ENCODE peak calls at places on chromosome 2, in five cellular contexts. One of them, this sample, is unnamed.

GRCh38 chr2:239839306-239839705 is 185.8 kb downstream of the NDUFA10 start:
- DNase-seq in DND-41: peak; percentile 45
- DNase-seq in cardiac muscle cell: no peak
- DNase-seq in kidney: peak; percentile 10
- DNase-seq in astrocyte: no peak
- DNase-seq in this sample: no peak

GRCh38 chr2:173555833-173556232 is 201.2 kb downstream of the CDCA7 start:
- DNase-seq in kidney: no peak
- DNase-seq in cardiac muscle cell: peak; percentile 24
- DNase-seq in astrocyte: peak; percentile 22
- DNase-seq in DND-41: no peak
- DNase-seq in this sample: no peak

GRCh38 chr2:65379721-65380171 is 52.7 kb downstream of the SPRED2 start:
- DNase-seq in cardiac muscle cell: no peak
- DNase-seq in kidney: no peak
- DNase-seq in astrocyte: no peak
- DNase-seq in DND-41: no peak
- DNase-seq in this sample: no peak

GRCh38 chr2:53668624-53669026 is 99.0 kb upstream of the CHAC2 start:
- DNase-seq in kidney: no peak
- DNase-seq in cardiac muscle cell: no peak
- DNase-seq in DND-41: no peak
- DNase-seq in astrocyte: peak; percentile 17
- DNase-seq in this sample: no peak

GRCh38 chr2:217290467-217290866 is 430.6 kb upstream of the TNP1 start:
- DNase-seq in astrocyte: no peak
- DNase-seq in DND-41: no peak
- DNase-seq in kidney: no peak
- DNase-seq in cardiac muscle cell: no peak
- DNase-seq in this sample: no peak

GRCh38 chr2:167331636-167332232 is 443.5 kb downstream of the XIRP2 start:
- DNase-seq in astrocyte: no peak
- DNase-seq in kidney: peak; percentile 7
- DNase-seq in cardiac muscle cell: peak; percentile 57
- DNase-seq in DND-41: no peak
- DNase-seq in this sample: no peak

GRCh38 chr2:95159690-95160449 is at the start of gene ZNF514:
- DNase-seq in cardiac muscle cell: peak; percentile 91
- DNase-seq in astrocyte: peak; percentile 48
- DNase-seq in DND-41: peak; percentile 75
- DNase-seq in kidney: peak; percentile 91
- DNase-seq in this sample: no peak

GRCh38 chr2:61183815-61184214 is 21.8 kb downstream of the C2orf74 start:
- DNase-seq in astrocyte: no peak
- DNase-seq in kidney: no peak
- DNase-seq in DND-41: no peak
- DNase-seq in cardiac muscle cell: no peak
- DNase-seq in this sample: no peak

GRCh38 chr2:67600472-67600871 is 203.3 kb downstream of the ETAA1 start:
- DNase-seq in astrocyte: no peak
- DNase-seq in DND-41: no peak
- DNase-seq in kidney: no peak
- DNase-seq in cardiac muscle cell: no peak
- DNase-seq in this sample: no peak

GRCh38 chr2:179082697-179083096 is 32.8 kb upstream of the CCDC141 start:
- DNase-seq in astrocyte: no peak
- DNase-seq in kidney: no peak
- DNase-seq in cardiac muscle cell: no peak
- DNase-seq in DND-41: no peak
- DNase-seq in this sample: no peak

GRCh38 chr2:240920783-240921231 is 14.7 kb downstream of the CROCC2 start:
- DNase-seq in astrocyte: no peak
- DNase-seq in kidney: peak; percentile 58
- DNase-seq in DND-41: no peak
- DNase-seq in cardiac muscle cell: no peak
- DNase-seq in this sample: no peak

GRCh38 chr2:191298306-191298705 is 53.1 kb downstream of the MYO1B start:
- DNase-seq in cardiac muscle cell: no peak
- DNase-seq in astrocyte: peak; percentile 71
- DNase-seq in DND-41: no peak
- DNase-seq in kidney: no peak
- DNase-seq in this sample: no peak

GRCh38 chr2:38013158-38013752 is 62.7 kb downstream of the CYP1B1 start:
- DNase-seq in DND-41: no peak
- DNase-seq in cardiac muscle cell: no peak
- DNase-seq in kidney: no peak
- DNase-seq in astrocyte: peak; percentile 69
- DNase-seq in this sample: no peak

GRCh38 chr2:164826293-164827243 is 15.1 kb downstream of the COBLL1 start:
- DNase-seq in DND-41: peak; percentile 13
- DNase-seq in astrocyte: no peak
- DNase-seq in kidney: no peak
- DNase-seq in cardiac muscle cell: no peak
- DNase-seq in this sample: peak; percentile 93

GRCh38 chr2:47661310-47661709 is 121.6 kb upstream of the MSH6 start:
- DNase-seq in kidney: no peak
- DNase-seq in astrocyte: no peak
- DNase-seq in DND-41: no peak
- DNase-seq in cardiac muscle cell: no peak
- DNase-seq in this sample: no peak

GRCh38 chr2:176454893-176455810 is 185.9 kb downstream of the MTX2 start:
- DNase-seq in kidney: peak; percentile 87
- DNase-seq in cardiac muscle cell: peak; percentile 83
- DNase-seq in DND-41: peak; percentile 84
- DNase-seq in astrocyte: peak; percentile 19
- DNase-seq in this sample: no peak

GRCh38 chr2:231935815-231936214 is 9.6 kb upstream of the NPPC start:
- DNase-seq in DND-41: no peak
- DNase-seq in astrocyte: no peak
- DNase-seq in kidney: no peak
- DNase-seq in cardiac muscle cell: no peak
- DNase-seq in this sample: no peak

GRCh38 chr2:96760986-96761832 is 507 bp downstream of the CNNM4 start:
- DNase-seq in astrocyte: no peak
- DNase-seq in cardiac muscle cell: no peak
- DNase-seq in DND-41: no peak
- DNase-seq in kidney: peak; percentile 90
- DNase-seq in this sample: no peak

GRCh38 chr2:215299337-215299859 is 12.5 kb upstream of the ATIC start:
- DNase-seq in astrocyte: no peak
- DNase-seq in DND-41: no peak
- DNase-seq in kidney: no peak
- DNase-seq in cardiac muscle cell: peak; percentile 74
- DNase-seq in this sample: no peak

GRCh38 chr2:181036848-181037603 is 56.6 kb downstream of the UBE2E3 start:
- DNase-seq in DND-41: peak; percentile 20
- DNase-seq in kidney: no peak
- DNase-seq in cardiac muscle cell: no peak
- DNase-seq in astrocyte: peak; percentile 85
- DNase-seq in this sample: peak; percentile 75

GRCh38 chr2:17748745-17749144 is 4.9 kb downstream of the SMC6 start:
- DNase-seq in DND-41: no peak
- DNase-seq in kidney: no peak
- DNase-seq in astrocyte: no peak
- DNase-seq in cardiac muscle cell: no peak
- DNase-seq in this sample: no peak

GRCh38 chr2:231190531-231191197 is 7.8 kb upstream of the ARMC9 start:
- DNase-seq in cardiac muscle cell: no peak
- DNase-seq in kidney: peak; percentile 88
- DNase-seq in astrocyte: peak; percentile 43
- DNase-seq in DND-41: no peak
- DNase-seq in this sample: no peak

GRCh38 chr2:20522311-20522710 is 75.4 kb downstream of the RHOB start:
- DNase-seq in cardiac muscle cell: no peak
- DNase-seq in kidney: no peak
- DNase-seq in DND-41: no peak
- DNase-seq in astrocyte: no peak
- DNase-seq in this sample: no peak

GRCh38 chr2:43238176-43238575 is 11.8 kb upstream of the ZFP36L2 start:
- DNase-seq in astrocyte: peak; percentile 81
- DNase-seq in kidney: no peak
- DNase-seq in cardiac muscle cell: no peak
- DNase-seq in DND-41: no peak
- DNase-seq in this sample: no peak

GRCh38 chr2:71082402-71083252 is 14.2 kb downstream of the NAGK start:
- DNase-seq in DND-41: no peak
- DNase-seq in astrocyte: no peak
- DNase-seq in cardiac muscle cell: no peak
- DNase-seq in kidney: no peak
- DNase-seq in this sample: no peak

GRCh38 chr2:174356347-174356746 is 21.6 kb downstream of the SP9 start:
- DNase-seq in kidney: no peak
- DNase-seq in DND-41: no peak
- DNase-seq in cardiac muscle cell: no peak
- DNase-seq in astrocyte: no peak
- DNase-seq in this sample: no peak

GRCh38 chr2:170716851-170717598 is 1.9 kb downstream of the SP5 start:
- DNase-seq in astrocyte: no peak
- DNase-seq in cardiac muscle cell: peak; percentile 78
- DNase-seq in kidney: peak; percentile 75
- DNase-seq in DND-41: no peak
- DNase-seq in this sample: no peak
- H3K4me3 ChIP-seq in astrocyte: no peak overlapping the region
- H3K4me3 ChIP-seq in cardiac muscle cell: peak overlapping the region; percentile 29
- H3K4me3 ChIP-seq in kidney: peak overlapping the region; percentile 8
- H3K4me3 ChIP-seq in DND-41: no peak overlapping the region
- H3K4me3 ChIP-seq in this sample: no peak overlapping the region

GRCh38 chr2:46029332-46029811 is 267.8 kb upstream of the EPAS1 start:
- DNase-seq in cardiac muscle cell: no peak
- DNase-seq in astrocyte: peak; percentile 86
- DNase-seq in DND-41: no peak
- DNase-seq in kidney: no peak
- DNase-seq in this sample: no peak
- TF ChIP-seq CTCF in cardiac muscle cell: peak; percentile 12
- TF ChIP-seq CTCF in astrocyte: no peak
- TF ChIP-seq CTCF in DND-41: peak; percentile 25
- TF ChIP-seq CTCF in kidney: peak; percentile 5
- TF ChIP-seq CTCF in this sample: no peak

DNA sequence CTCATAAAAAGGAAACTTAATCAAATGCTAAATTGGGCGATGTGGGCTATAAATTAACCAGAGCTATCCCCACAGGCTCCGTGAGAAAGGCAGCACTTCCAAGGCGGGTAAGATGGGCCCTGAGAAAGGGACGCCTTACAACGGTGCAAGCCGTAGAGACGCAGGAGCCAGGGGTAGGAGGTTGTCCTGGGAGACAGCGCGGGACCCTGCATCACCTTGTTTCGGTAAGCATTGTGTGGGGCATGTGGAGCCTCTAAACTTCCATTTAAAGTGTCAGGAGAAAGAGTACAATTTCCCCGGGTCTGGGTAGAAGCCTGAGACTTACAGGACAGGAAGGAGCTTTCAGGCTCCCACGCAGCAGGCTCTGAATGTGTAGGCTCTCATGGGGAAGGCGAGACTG is 1.2 kb upstream of the PER2 start:
- DNase-seq in kidney: no peak
- DNase-seq in cardiac muscle cell: no peak
- DNase-seq in DND-41: no peak
- DNase-seq in astrocyte: no peak
- DNase-seq in this sample: no peak
- H3K4me3 ChIP-seq in kidney: peak overlapping the region; percentile 71
- H3K4me3 ChIP-seq in cardiac muscle cell: peak overlapping the region; percentile 50
- H3K4me3 ChIP-seq in DND-41: peak overlapping the region; percentile 46
- H3K4me3 ChIP-seq in astrocyte: peak overlapping the region; percentile 78
- H3K4me3 ChIP-seq in this sample: peak overlapping the region; percentile 70

DNA sequence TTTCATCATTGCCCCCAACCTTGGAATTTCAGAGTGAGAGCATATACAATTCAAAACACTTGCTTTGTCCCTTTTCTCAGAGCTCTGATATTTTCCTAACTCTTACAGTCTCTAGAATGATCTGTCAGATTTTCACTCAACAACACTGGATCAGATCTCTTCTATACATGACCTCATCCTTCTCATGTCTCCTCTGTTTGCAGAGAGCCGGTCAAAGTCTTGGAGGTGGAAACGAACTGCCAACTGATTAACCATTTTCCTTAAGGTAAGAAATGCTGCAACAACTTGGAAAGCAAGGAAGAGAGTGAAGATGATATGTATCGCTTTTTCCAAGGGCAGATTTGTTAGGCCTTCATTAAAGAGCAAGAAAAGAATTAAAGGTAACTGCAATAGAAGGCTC is 4.9 kb downstream of the TMEM17 start:
- DNase-seq in kidney: no peak
- DNase-seq in astrocyte: no peak
- DNase-seq in DND-41: no peak
- DNase-seq in cardiac muscle cell: no peak
- DNase-seq in this sample: no peak
- TF ChIP-seq CTCF in kidney: no peak
- TF ChIP-seq CTCF in astrocyte: no peak
- TF ChIP-seq CTCF in DND-41: no peak
- TF ChIP-seq CTCF in cardiac muscle cell: no peak
- TF ChIP-seq CTCF in this sample: no peak

GRCh38 chr2:186559848-186560247 is 30.0 kb upstream of the ITGAV start:
- DNase-seq in astrocyte: no peak
- DNase-seq in kidney: no peak
- DNase-seq in cardiac muscle cell: no peak
- DNase-seq in DND-41: no peak
- DNase-seq in this sample: no peak
- H3K4me3 ChIP-seq in astrocyte: no peak overlapping the region
- H3K4me3 ChIP-seq in kidney: no peak overlapping the region
- H3K4me3 ChIP-seq in cardiac muscle cell: no peak overlapping the region
- H3K4me3 ChIP-seq in DND-41: no peak overlapping the region
- H3K4me3 ChIP-seq in this sample: no peak overlapping the region

DNA sequence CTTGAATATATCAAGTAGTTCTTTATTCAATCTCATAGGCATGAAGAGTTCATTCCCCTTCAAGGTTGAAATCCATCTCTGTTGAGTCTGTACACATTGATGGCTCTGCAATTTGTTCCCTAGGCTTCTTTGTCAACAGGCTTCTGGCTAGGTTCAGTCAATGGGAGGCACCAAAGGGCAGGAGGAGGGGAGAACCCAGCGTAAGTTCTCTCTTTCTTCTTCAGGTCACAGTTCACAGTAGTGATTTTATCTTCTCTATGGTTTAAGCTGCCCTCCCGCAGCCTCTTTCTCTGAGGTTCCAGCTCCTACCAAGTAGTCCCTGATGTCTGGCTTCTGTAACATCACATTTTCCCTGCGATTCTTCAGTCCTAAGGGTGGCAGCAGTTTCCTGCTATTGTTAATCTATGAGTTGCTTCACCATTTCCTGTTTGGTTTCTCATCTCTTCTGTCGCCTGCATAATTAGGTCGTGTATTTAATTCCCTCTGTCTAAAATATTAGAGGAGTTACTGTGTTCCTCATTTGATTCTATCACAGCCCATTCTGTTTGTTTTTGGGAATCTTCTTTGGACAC is 107.4 kb downstream of the CPO start:
- DNase-seq in kidney: no peak
- DNase-seq in astrocyte: no peak
- DNase-seq in cardiac muscle cell: no peak
- DNase-seq in DND-41: peak; percentile 11
- DNase-seq in this sample: no peak
- TF ChIP-seq CTCF in kidney: no peak
- TF ChIP-seq CTCF in astrocyte: no peak
- TF ChIP-seq CTCF in cardiac muscle cell: peak; percentile 20
- TF ChIP-seq CTCF in DND-41: peak; percentile 55
- TF ChIP-seq CTCF in this sample: no peak